ENCODE peak calls at places on chromosomes 5 and 9, in five cellular contexts. F is epithelial cell of proximal tubule, D is cardiac muscle cell, X is NB4, O is mammary epithelial cell. S is an unnamed sample.

GRCh38 chr9:123544007-123544827 is 188.2 kb downstream of the CRB2 start:
- DNase-seq in F (no peak), O (no peak), D (peak), X (peak), S (peak)

GRCh38 chr5:114411380-114411931 is 49.6 kb downstream of the KCNN2 start:
- DNase-seq in D (no peak), F (no peak), X (peak), O (no peak), S (no peak)

GRCh38 chr5:124860271-124860670 is 113.8 kb upstream of the ZNF608 start:
- DNase-seq in O (no peak), X (no peak), D (no peak), F (no peak), S (no peak)

GRCh38 chr5:26791021-26791420 is 247.4 kb downstream of the CDH9 start:
- DNase-seq in X (no peak), O (no peak), F (no peak), D (no peak), S (no peak)

GRCh38 chr9:125255781-125256391 is 5.7 kb upstream of the GAPVD1 start:
- DNase-seq in X (peak), F (no peak), O (no peak), D (peak), S (peak)

GRCh38 chr9:114314256-114314867 is 8.5 kb upstream of the ORM1 start:
- DNase-seq in X (no peak), F (no peak), O (peak), D (no peak), S (no peak)

GRCh38 chr5:129271309-129271708 is 176.8 kb downstream of the ISOC1 start:
- DNase-seq in D (peak), X (peak), F (no peak), O (peak), S (peak)

GRCh38 chr5:179266291-179267070 is 78.8 kb downstream of the ADAMTS2 start:
- DNase-seq in X (no peak), O (no peak), D (no peak), F (no peak), S (no peak)

GRCh38 chr5:97135868-97136267 is 6.5 kb downstream of the LIX1 start:
- DNase-seq in F (no peak), X (no peak), O (no peak), D (no peak), S (no peak)

DNA sequence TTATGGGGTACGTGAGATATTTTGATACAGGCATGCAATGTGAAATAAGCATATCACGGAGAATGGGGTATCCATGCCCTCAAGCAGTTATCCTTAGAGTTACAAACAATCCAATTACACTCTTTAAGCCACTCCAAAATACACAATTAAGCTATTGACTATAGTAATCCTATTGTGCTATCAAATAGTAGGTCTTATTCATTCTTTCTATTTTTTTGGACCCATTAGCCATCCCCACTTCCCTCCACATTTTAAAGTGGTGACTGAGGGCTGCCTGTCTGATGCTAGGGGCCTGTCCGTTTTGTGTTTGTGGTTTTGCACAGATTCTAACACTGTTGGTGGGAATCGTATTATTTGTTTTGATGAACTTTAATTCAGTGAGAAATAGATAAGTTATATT is 129.7 kb upstream of the DHFR start:
- DNase-seq in O (no peak), X (no peak), F (no peak), D (no peak), S (no peak)
- TF ChIP-seq CTCF in O (no peak), X (no peak), F (no peak), D (no peak), S (no peak)

GRCh38 chr5:2783223-2783622 is 31.7 kb upstream of the IRX2 start:
- DNase-seq in D (no peak), F (no peak), X (peak), O (no peak), S (no peak)
- TF ChIP-seq CTCF in D (no peak), F (no peak), X (peak), O (peak), S (no peak)

GRCh38 chr5:55915783-55916182 is 64.6 kb downstream of the IL31RA start:
- DNase-seq in X (no peak), F (no peak), O (no peak), D (no peak), S (no peak)

GRCh38 chr5:55916986-55917385 is 65.8 kb downstream of the IL31RA start:
- DNase-seq in D (no peak), O (no peak), X (no peak), F (no peak), S (no peak)

GRCh38 chr5:55913396-55914140 is 62.4 kb downstream of the IL31RA start:
- DNase-seq in O (no peak), X (no peak), F (peak), D (no peak), S (no peak)

GRCh38 chr5:55914141-55914413 is 62.9 kb downstream of the IL31RA start:
- DNase-seq in O (no peak), F (peak), D (no peak), X (no peak), S (no peak)

GRCh38 chr5:55914971-55915370 is 63.8 kb downstream of the IL31RA start:
- DNase-seq in F (no peak), X (no peak), D (no peak), O (no peak), S (no peak)
- TF ChIP-seq CTCF in F (no peak), X (no peak), D (no peak), O (no peak), S (no peak)

GRCh38 chr5:141914154-141914743 is 9.4 kb upstream of the DELE1 start:
- DNase-seq in X (peak), O (no peak), F (no peak), D (peak), S (peak)
- TF ChIP-seq CTCF in X (no peak), O (peak), F (peak), D (peak), S (no peak)

GRCh38 chr5:173395257-173395932 is 67.2 kb upstream of the STC2 start:
- DNase-seq in O (peak), D (peak), X (no peak), F (no peak), S (no peak)
- TF ChIP-seq CTCF in O (peak), D (peak), X (no peak), F (peak), S (no peak)

GRCh38 chr5:103327893-103328292 is 69.3 kb downstream of the MACIR start:
- DNase-seq in X (no peak), D (no peak), O (no peak), F (no peak), S (no peak)
- TF ChIP-seq CTCF in X (no peak), D (no peak), O (no peak), F (no peak), S (no peak)

GRCh38 chr5:38317887-38318286 is 59.5 kb downstream of the EGFLAM start:
- DNase-seq in O (no peak), F (no peak), D (peak), X (no peak), S (no peak)

GRCh38 chr5:38319486-38319885 is 61.1 kb downstream of the EGFLAM start:
- DNase-seq in O (no peak), F (no peak), D (no peak), X (no peak), S (no peak)

GRCh38 chr5:38321978-38322377 is 63.6 kb downstream of the EGFLAM start:
- DNase-seq in O (no peak), D (no peak), X (no peak), F (no peak), S (no peak)

DNA sequence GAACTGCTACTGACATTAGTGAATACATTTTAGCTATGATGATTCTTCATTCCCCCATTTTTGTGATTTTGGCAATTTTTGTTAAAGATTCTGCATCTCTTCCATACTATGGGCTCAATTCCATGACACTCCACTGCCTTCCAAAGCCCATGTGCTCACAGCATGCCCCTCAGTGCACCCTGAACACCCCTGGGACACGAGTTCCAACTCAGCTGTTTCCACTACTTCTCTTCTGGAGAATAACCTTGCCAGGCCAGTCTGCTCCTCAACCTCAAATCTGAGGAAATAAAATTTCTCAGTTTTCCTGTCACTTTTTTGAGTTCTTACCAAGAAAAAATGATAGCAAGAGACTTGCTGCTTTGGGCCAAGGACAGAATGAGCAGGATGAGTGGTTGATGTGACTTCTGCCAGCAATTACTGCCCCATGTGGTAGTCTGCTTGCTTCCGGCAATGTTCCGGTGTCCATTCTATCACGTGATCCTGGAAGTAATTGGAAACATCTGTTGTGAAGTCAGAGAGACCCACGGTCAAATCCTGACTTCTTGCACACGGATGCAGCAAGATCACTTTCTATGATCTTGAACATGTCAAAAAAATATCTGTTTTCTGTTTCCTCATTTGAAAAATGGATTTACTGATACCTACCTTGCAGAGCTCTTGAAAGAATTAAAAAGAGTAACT is 58.3 kb downstream of the EGFLAM start:
- DNase-seq in F (no peak), D (no peak), X (no peak), O (no peak), S (no peak)
- TF ChIP-seq CTCF in F (no peak), D (no peak), X (no peak), O (no peak), S (no peak)

GRCh38 chr5:17257705-17258273 is 40.4 kb downstream of the BASP1 start:
- DNase-seq in D (no peak), X (no peak), O (peak), F (no peak), S (no peak)
- TF ChIP-seq CTCF in D (no peak), X (no peak), O (no peak), F (no peak), S (no peak)

GRCh38 chr9:108933641-108934322 is at the start of gene ELP1:
- DNase-seq in F (peak), O (peak), X (peak), D (peak), S (peak)
- TF ChIP-seq CTCF in F (peak), O (peak), X (peak), D (peak), S (no peak)

GRCh38 chr5:138594305-138595058 is 19.3 kb upstream of the HSPA9 start:
- DNase-seq in O (no peak), D (no peak), F (no peak), X (peak), S (no peak)
- TF ChIP-seq CTCF in O (peak), D (peak), F (peak), X (peak), S (peak)

S was measured in endothelial cell.